ENCODE peak calls at places on chromosome 6, in six cellular contexts. N is psoas muscle, J is heart right ventricle, H is tibial nerve, B is upper lobe of left lung, G is right atrium auricular region. A is an unnamed sample. For H3K9me3, the result is how much of the 10 kb centered on the place peaks cover.

GRCh38 chr6:111096246-111096645 is 8.9 kb downstream of the SLC16A10 start:
- DNase-seq in N (no peak), J (no peak), H (no peak), B (peak), G (no peak), A (peak)

GRCh38 chr6:137717074-137718073 is 149.7 kb upstream of the TNFAIP3 start:
- DNase-seq in N (no peak), J (no peak), H (no peak), B (no peak), G (no peak), A (peak)

GRCh38 chr6:11824986-11825385 is 46.4 kb upstream of the ADTRP start:
- DNase-seq in N (no peak), J (no peak), H (no peak), B (no peak), G (no peak), A (peak)

GRCh38 chr6:80550271-80550670 is 443.8 kb downstream of the BCKDHB start:
- DNase-seq in N (no peak), J (no peak), H (no peak), B (no peak), G (no peak), A (no peak)

GRCh38 chr6:111973897-111974639 is 79.8 kb upstream of the CCN6 start:
- DNase-seq in N (no peak), J (no peak), H (no peak), B (no peak), G (no peak), A (peak)

GRCh38 chr6:9252784-9253183 is 817.4 kb upstream of the SLC35B3 start:
- DNase-seq in N (no peak), J (no peak), H (no peak), B (no peak), G (no peak), A (no peak)

GRCh38 chr6:35370124-35370741 is 27.9 kb downstream of the PPARD start:
- DNase-seq in N (peak), J (peak), H (peak), B (peak), G (peak), A (no peak)

GRCh38 chr6:90413867-90414266 is 117.2 kb upstream of the BACH2 start:
- DNase-seq in N (no peak), J (no peak), H (peak), B (peak), G (no peak), A (peak)

GRCh38 chr6:147906361-147906760 is 397.9 kb downstream of the SAMD5 start:
- DNase-seq in N (no peak), J (no peak), H (no peak), B (no peak), G (no peak), A (no peak)

GRCh38 chr6:99905209-99906106 is 88.6 kb downstream of the MCHR2 start:
- DNase-seq in N (no peak), J (no peak), H (no peak), B (peak), G (no peak), A (no peak)

GRCh38 chr6:32224696-32225095 is 829 bp upstream of the NOTCH4 start:
- DNase-seq in N (no peak), J (no peak), H (no peak), B (no peak), G (no peak), A (no peak)

DNA sequence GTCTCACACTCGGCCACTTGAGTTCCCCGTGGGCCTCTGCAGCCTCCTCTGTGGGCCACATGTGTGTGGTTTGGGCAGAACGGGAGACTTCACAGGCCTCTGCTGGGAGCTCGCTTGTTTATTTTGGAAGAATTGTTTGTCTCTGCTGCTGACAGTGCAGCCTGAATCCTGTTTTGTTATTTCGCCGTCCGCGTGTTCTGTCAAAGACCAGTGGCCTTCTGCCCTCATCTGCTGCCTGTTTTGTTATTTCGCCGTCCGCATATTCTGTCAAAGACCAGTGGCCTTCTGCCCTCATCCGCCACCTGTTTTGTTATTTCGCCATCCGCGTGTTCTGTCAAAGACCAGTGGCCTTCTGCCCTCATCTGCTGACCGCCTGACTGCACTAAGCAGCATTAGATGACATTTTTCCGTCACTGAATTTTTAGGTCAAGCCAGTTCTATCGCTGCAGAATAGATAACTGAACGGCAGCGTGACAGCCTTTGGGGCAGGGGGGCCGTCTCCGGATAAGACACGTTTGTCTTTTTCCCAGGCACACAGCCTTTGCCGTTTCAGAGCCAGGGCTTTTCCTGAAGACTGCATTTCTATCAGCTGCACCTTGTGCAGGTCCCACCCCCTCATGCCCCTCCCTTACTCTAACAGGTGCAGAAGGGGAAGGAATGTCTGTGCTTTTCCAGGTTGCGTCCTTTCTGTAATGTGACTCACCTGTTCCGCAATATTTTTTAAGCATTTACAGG is 158.5 kb upstream of the AFDN start:
- DNase-seq in N (no peak), J (no peak), H (peak), B (no peak), G (no peak), A (no peak)
- H3K9me3 ChIP-seq in N (under half), J (under half), H (under half), B (under half), G (under half), A (under half)

DNA sequence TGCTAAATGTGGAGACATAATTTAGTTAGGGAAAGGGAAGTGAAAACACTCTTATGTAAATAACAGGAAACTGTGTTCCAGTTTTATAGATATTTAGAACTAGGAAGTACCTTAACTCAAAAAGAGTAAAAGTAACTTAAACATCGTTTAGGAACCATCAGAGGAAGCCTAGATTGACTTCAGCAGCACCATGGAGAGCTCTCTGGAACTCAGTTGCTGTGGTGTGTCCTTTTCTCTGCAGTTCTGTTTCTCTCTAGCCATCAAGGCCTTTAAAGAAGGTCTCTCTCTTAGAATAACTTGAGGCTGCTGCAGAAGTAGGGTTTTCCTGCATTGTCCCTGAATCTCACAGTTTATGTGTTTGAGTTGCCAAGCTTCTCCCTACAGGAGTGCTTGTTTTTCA is 26.9 kb downstream of the CLVS2 start:
- DNase-seq in N (no peak), J (no peak), H (no peak), B (no peak), G (no peak), A (no peak)
- H3K9me3 ChIP-seq in N (under half), J (under half), H (under half), B (under half), G (under half), A (under half)

GRCh38 chr6:86357877-86358276 is 579.5 kb upstream of the HTR1E start:
- DNase-seq in N (no peak), J (no peak), H (no peak), B (no peak), G (no peak), A (no peak)
- H3K9me3 ChIP-seq in N (under half), J (under half), H (under half), B (under half), G (under half), A (under half)

GRCh38 chr6:165244524-165245247 is 64.7 kb downstream of the C6orf118 start:
- DNase-seq in N (no peak), J (no peak), H (no peak), B (no peak), G (no peak), A (no peak)

GRCh38 chr6:165245716-165246115 is 63.7 kb downstream of the C6orf118 start:
- DNase-seq in N (no peak), J (no peak), H (no peak), B (no peak), G (no peak), A (no peak)

GRCh38 chr6:165245287-165245686 is 64.1 kb downstream of the C6orf118 start:
- DNase-seq in N (no peak), J (no peak), H (no peak), B (no peak), G (no peak), A (no peak)

DNA sequence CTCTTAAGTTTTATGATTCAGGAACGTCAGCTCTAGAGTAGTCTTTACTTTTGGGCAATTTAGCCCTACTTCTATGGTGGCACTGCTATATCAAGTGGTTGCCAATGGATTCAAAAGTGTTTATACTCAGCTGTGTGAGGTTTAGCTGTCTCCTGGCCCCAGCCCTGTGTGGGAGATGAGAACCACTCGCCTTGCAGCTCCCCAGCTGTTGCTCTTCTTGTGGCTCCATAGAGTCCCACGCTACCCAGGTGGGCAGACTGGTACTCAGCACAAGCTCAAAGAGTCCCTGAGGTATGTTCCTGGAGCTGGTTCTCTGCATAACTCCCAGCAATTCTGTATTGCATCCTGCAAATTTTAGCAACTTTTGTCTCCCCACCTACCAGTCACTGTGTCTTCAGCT is 59.6 kb downstream of the C6orf118 start:
- DNase-seq in N (no peak), J (no peak), H (no peak), B (no peak), G (no peak), A (no peak)
- H3K9me3 ChIP-seq in N (under half), J (under half), H (under half), B (under half), G (under half), A (under half)

DNA sequence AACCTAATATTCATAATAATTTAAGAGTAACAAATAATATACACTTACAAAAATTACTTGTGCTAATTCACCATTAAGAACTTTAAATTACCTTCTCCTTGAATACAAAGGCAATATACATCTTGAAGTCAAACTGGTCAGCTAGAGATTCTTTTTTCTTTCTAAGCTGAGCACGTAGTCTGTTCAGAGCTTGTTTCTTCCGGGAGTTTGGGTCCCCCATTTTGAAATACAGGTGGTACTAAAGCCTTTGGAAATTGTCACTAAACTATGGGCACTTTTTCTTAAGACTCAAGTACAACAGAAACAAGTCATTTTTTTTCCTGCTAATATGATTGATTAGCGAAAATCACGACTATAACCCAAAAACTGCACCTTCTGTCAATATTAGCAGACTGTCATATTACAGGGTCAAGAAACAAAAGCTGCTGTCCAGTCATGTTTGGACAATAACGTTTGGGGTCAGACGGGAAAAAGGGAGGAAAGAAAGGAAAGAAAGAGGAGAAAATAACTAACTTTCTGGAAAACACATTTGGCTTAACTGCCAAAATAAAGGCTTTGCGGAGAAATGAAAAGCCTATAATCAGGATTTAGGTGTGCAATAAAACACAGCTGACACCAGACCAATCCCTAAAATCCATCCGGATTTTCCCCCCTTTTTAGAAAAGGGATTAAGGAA is 367 bp downstream of the C6orf62 start:
- DNase-seq in N (no peak), J (no peak), H (no peak), B (no peak), G (no peak), A (no peak)
- H3K9me3 ChIP-seq in N (under half), J (under half), H (under half), B (under half), G (under half), A (under half)

GRCh38 chr6:118579786-118580185 is 31.7 kb downstream of the PLN start:
- DNase-seq in N (no peak), J (no peak), H (no peak), B (no peak), G (no peak), A (no peak)
- H3K9me3 ChIP-seq in N (under half), J (under half), H (under half), B (under half), G (under half), A (under half)

DNA sequence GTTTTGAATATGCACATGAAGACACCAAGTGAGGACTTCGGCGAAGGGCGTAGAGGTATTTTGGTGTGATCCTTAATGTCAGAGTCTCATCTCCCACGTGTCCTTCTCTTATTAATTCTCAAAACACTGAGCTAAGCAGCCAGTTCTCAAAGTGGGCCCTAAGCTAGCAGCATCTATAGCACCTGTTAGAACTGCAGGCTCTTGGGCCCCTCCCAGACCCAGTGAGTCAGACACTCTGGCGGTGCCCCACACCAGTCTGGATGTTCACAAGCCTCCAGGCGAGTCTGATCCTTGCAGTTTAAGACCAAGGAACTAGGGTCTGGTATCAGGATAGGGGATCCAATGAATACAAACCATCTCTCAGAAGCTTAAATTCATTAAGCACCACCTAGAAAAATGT is 292.2 kb downstream of the QKI start:
- DNase-seq in N (no peak), J (no peak), H (no peak), B (no peak), G (no peak), A (no peak)
- H3K9me3 ChIP-seq in N (under half), J (under half), H (under half), B (under half), G (under half), A (under half)

DNA sequence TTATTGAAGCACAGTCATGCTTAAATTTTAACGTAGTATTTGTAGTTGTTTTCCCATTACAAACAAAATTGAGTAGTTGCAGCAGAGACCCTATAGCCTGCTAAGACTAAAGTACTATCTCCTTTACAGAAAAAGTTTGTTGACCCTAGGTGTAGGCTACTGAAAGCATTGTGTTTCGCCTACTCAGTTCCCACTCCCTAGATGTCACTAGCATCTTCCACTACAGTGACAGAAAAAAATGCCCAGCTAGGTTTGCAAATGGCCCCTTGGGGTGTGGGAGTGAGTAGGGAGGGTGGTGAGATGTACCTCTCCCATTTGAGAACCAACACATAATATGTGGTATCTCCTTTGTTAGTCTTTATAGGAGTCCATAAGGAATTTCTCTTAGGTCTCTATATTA is 34.5 kb downstream of the UBR2 start:
- DNase-seq in N (no peak), J (no peak), H (no peak), B (no peak), G (no peak), A (no peak)
- H3K9me3 ChIP-seq in N (under half), J (under half), H (under half), B (under half), G (under half), A (under half)

GRCh38 chr6:62652692-62653328 is 366.8 kb upstream of the KHDRBS2 start:
- DNase-seq in N (no peak), J (no peak), H (no peak), B (no peak), G (no peak), A (no peak)
- H3K9me3 ChIP-seq in N (under half), J (under half), H (under half), B (half or more), G (under half), A (under half)

A was measured in naive thymus-derived CD4-positive, alpha-beta T cell.